ENCODE peak calls at places on chromosomes 16 and 17, in four cellular contexts. X is amygdala, W is left cardiac atrium, L is immature natural killer cell. Z is an unnamed sample.

GRCh38 chr17:44362964-44363612 is 565 bp downstream of the FAM171A2 start:
- DNase-seq in X (no peak), W (no peak), L (no peak), Z (no peak)

GRCh38 chr17:33967608-33968349 is 287.3 kb upstream of the CCL2 start:
- DNase-seq in X (no peak), W (no peak), L (no peak), Z (no peak)

GRCh38 chr17:70060415-70060814 is 14.6 kb upstream of the KCNJ16 start:
- DNase-seq in X (no peak), W (no peak), L (no peak), Z (no peak)

GRCh38 chr16:2035431-2036199 is 8.9 kb downstream of the NHERF2 start:
- DNase-seq in X (no peak), W (peak), L (no peak), Z (no peak)

GRCh38 chr17:41654134-41654907 is 29.9 kb upstream of the KRT17 start:
- DNase-seq in X (no peak), W (no peak), L (no peak), Z (no peak)

GRCh38 chr17:50272711-50273653 is 1.3 kb upstream of the TMEM92 start:
- DNase-seq in X (no peak), W (peak), L (peak), Z (no peak)

GRCh38 chr17:75571197-75571884 is 16.3 kb upstream of the MYO15B start:
- DNase-seq in X (peak), W (peak), L (no peak), Z (peak)

GRCh38 chr17:77506371-77506991 is 365.7 kb downstream of the SEC14L1 start:
- DNase-seq in X (no peak), W (no peak), L (no peak), Z (no peak)

GRCh38 chr16:4891886-4892216 is 44.6 kb downstream of the UBN1 start:
- DNase-seq in X (no peak), W (no peak), L (no peak), Z (no peak)

GRCh38 chr17:19904924-19905323 is 37.2 kb upstream of the ULK2 start:
- DNase-seq in X (peak), W (peak), L (no peak), Z (no peak)

GRCh38 chr17:1031711-1032110 is 34.8 kb downstream of the TIMM22 start:
- DNase-seq in X (peak), W (peak), L (no peak), Z (no peak)

GRCh38 chr17:29004081-29004692 is 1.6 kb downstream of the SEZ6 start:
- DNase-seq in X (peak), W (no peak), L (no peak), Z (no peak)

GRCh38 chr17:21177401-21177800 is 36.6 kb downstream of the TMEM11 start:
- DNase-seq in X (no peak), W (no peak), L (no peak), Z (no peak)

GRCh38 chr16:22692034-22692433 is 121.9 kb upstream of the HS3ST2 start:
- DNase-seq in X (no peak), W (no peak), L (no peak), Z (no peak)

GRCh38 chr16:28297784-28298510 is 5.6 kb downstream of the SBK1 start:
- DNase-seq in X (no peak), W (no peak), L (no peak), Z (no peak)

GRCh38 chr16:59412275-59412841 is 678.2 kb upstream of the GOT2 start:
- DNase-seq in X (no peak), W (no peak), L (no peak), Z (no peak)

GRCh38 chr17:33438136-33438535 is 145.0 kb upstream of the ASIC2 start:
- DNase-seq in X (no peak), W (no peak), L (no peak), Z (peak)

GRCh38 chr17:37801131-37801530 is 56.3 kb upstream of the HNF1B start:
- DNase-seq in X (no peak), W (no peak), L (no peak), Z (no peak)

GRCh38 chr16:6484121-6484520 is 848.5 kb upstream of the RBFOX1 start:
- DNase-seq in X (no peak), W (no peak), L (no peak), Z (no peak)

GRCh38 chr17:21295036-21295952 is 10.8 kb downstream of the MAP2K3 start:
- DNase-seq in X (no peak), W (peak), L (peak), Z (no peak)

GRCh38 chr16:2027024-2028010 is 615 bp downstream of the NHERF2 start:
- DNase-seq in X (no peak), W (peak), L (peak), Z (no peak)

GRCh38 chr17:63345598-63345997 is 100.5 kb downstream of the CYB561 start:
- DNase-seq in X (no peak), W (no peak), L (no peak), Z (no peak)